ENCODE peak calls at places on chromosomes 7 and 10, in six cellular contexts. O is fibroblast of pulmonary artery, G is GM12865, V is dorsolateral prefrontal cortex, U is astrocyte of the cerebellum, J is brain microvascular endothelial cell. M is an unnamed sample.

GRCh38 chr10:76336213-76336963 is 905.0 kb downstream of the LRMDA start:
- DNase-seq in V (no peak), U (no peak), G (no peak), J (no peak), O (peak; percentile 27), M (no peak)

GRCh38 chr7:130393799-130394411 is 13.6 kb downstream of the CPA1 start:
- DNase-seq in V (no peak), G (no peak), O (no peak), U (no peak), J (no peak), M (no peak)

GRCh38 chr10:73762915-73763314 is 18.7 kb downstream of the SEC24C start:
- DNase-seq in J (peak; percentile 31), G (peak; percentile 33), V (no peak), O (peak; percentile 19), U (no peak), M (no peak)

GRCh38 chr10:16999665-17000451 is 129.8 kb downstream of the CUBN start:
- DNase-seq in U (no peak), O (no peak), J (peak; percentile 66), G (no peak), V (no peak), M (no peak)

GRCh38 chr7:33799766-33800165 is 105.6 kb upstream of the BMPER start:
- DNase-seq in G (no peak), V (no peak), O (no peak), J (no peak), U (no peak), M (no peak)

GRCh38 chr10:28628184-28628893 is 49.0 kb upstream of the BAMBI start:
- DNase-seq in V (peak; percentile 80), G (peak; percentile 74), O (peak; percentile 85), J (peak; percentile 80), U (peak; percentile 74), M (peak; percentile 19)

GRCh38 chr7:99365318-99366141 is 9.0 kb upstream of the ARPC1B start:
- DNase-seq in V (no peak), J (no peak), U (no peak), O (no peak), G (peak; percentile 50), M (no peak)

GRCh38 chr7:76037310-76037709 is 10.5 kb downstream of the STYXL1 start:
- DNase-seq in O (peak; percentile 27), U (no peak), G (no peak), V (no peak), J (peak; percentile 76), M (peak; percentile 67)

GRCh38 chr7:135206887-135207738 is 4.2 kb downstream of the WDR91 start:
- DNase-seq in O (no peak), G (peak; percentile 65), U (no peak), J (no peak), V (no peak), M (no peak)

GRCh38 chr7:135650831-135651573 is 11.3 kb upstream of the STMP1 start:
- DNase-seq in J (peak; percentile 73), V (peak; percentile 60), O (peak; percentile 77), G (no peak), U (no peak), M (peak; percentile 51)

GRCh38 chr7:149440222-149440621 is 20.6 kb downstream of the ZNF777 start:
- DNase-seq in G (no peak), V (no peak), U (no peak), J (no peak), O (no peak), M (no peak)

GRCh38 chr7:74224511-74224832 is 14.7 kb downstream of the LAT2 start:
- DNase-seq in O (no peak), J (no peak), V (no peak), G (no peak), U (no peak), M (no peak)

GRCh38 chr7:124781907-124782306 is 16.3 kb upstream of the GPR37 start:
- DNase-seq in O (no peak), V (no peak), U (no peak), G (no peak), J (no peak), M (no peak)

GRCh38 chr7:149823191-149823630 is 15.0 kb upstream of the ZNF862 start:
- DNase-seq in O (no peak), V (peak; percentile 30), U (no peak), J (no peak), G (no peak), M (no peak)

GRCh38 chr7:28069788-28070187 is 110.8 kb downstream of the JAZF1 start:
- DNase-seq in V (no peak), O (peak; percentile 84), U (peak; percentile 67), J (no peak), G (no peak), M (no peak)

GRCh38 chr7:151386301-151387160 is 23.3 kb downstream of the WDR86 start:
- DNase-seq in U (no peak), G (no peak), V (no peak), J (no peak), O (no peak), M (no peak)

GRCh38 chr10:100370976-100371706 is 24.1 kb downstream of the SCD start:
- DNase-seq in U (peak; percentile 69), V (peak; percentile 93), J (peak; percentile 90), O (peak; percentile 93), G (peak; percentile 30), M (no peak)

GRCh38 chr7:26122745-26123144 is 29.3 kb upstream of the NFE2L3 start:
- DNase-seq in V (no peak), J (no peak), G (no peak), U (no peak), O (no peak), M (no peak)

GRCh38 chr10:77601488-77601887 is 36.1 kb downstream of the KCNMA1 start:
- DNase-seq in U (no peak), G (no peak), J (no peak), V (no peak), O (no peak), M (no peak)

GRCh38 chr10:43044444-43045245 is 32.2 kb upstream of the RET start:
- DNase-seq in V (peak; percentile 37), O (no peak), U (no peak), G (no peak), J (no peak), M (no peak)

GRCh38 chr10:132972149-132972985 is 30.0 kb upstream of the CFAP46 start:
- DNase-seq in O (no peak), U (no peak), V (no peak), J (no peak), G (no peak), M (no peak)

GRCh38 chr7:141792526-141792925 is 2.5 kb downstream of the TAS2R5 start:
- DNase-seq in V (no peak), O (no peak), G (no peak), U (no peak), J (no peak), M (no peak)

GRCh38 chr7:81604808-81605174 is 165.1 kb downstream of the HGF start:
- DNase-seq in V (no peak), J (no peak), U (no peak), O (no peak), G (no peak), M (no peak)

GRCh38 chr7:27154901-27155815 is 1.3 kb downstream of the HOXA7 start:
- DNase-seq in J (no peak), O (no peak), G (peak; percentile 21), V (peak; percentile 35), U (no peak), M (no peak)

GRCh38 chr10:133565441-133566294 is at the start of gene SYCE1:
- DNase-seq in J (no peak), V (no peak), O (no peak), G (no peak), U (no peak), M (no peak)

GRCh38 chr10:8129438-8129837 is 75.0 kb downstream of the GATA3 start:
- DNase-seq in U (no peak), G (no peak), V (no peak), J (no peak), O (no peak), M (no peak)

DNA sequence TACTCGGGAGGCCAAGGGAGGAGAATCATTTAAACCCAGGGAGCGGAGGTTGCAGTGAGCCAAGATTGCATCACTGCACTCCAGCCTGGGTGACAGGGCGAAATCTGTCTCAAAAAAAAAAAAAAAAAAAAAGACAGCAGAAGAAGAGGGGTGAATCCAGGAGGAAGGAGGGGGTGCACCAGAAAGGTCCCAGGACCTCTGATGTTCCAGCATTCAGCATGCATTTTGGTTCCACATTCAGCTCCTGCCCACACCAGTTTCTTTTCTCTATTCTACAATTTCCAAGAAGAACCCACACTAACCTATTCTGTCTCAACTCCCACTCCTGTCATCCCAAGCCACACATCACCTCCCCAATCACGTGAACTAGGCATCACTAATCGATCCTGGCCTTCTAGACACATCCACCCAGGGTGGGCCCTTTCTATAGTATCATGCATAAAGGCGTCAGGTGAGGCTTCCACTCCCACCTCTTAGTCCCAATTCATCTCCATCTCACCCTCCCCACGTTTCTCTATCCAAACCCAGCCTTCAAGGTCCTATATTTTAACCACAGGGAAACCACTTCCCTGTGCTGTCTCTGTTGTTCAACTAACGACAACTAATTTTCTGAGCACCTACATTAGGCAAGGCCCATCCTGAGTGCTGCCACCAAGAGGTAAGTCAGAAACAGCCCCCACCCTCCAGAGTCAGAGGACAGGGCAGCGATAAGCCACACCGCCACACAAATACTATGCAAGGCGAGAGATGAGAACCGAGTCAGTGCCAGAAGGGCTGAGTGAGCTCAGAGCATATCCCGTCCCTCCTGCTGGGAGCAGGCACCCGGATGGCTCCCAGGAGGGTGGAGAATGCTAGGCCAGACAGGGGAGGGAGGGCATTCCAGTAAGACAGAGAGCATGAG is 2.2 kb downstream of the ANXA11 start:
- DNase-seq in J (peak; percentile 94), U (peak; percentile 62), V (no peak), G (peak; percentile 75), O (peak; percentile 91), M (peak; percentile 78)
- TF ChIP-seq CTCF in J (peak; percentile 47), U (peak; percentile 42), V (no peak), G (peak; percentile 31), O (peak; percentile 30), M (peak; percentile 6)

GRCh38 chr7:50068850-50069551 is 24.0 kb downstream of the ZPBP start:
- DNase-seq in G (peak; percentile 44), U (peak; percentile 84), V (no peak), J (peak; percentile 42), O (peak; percentile 44), M (no peak)
- H3K4me3 ChIP-seq in G (peak overlapping the region; percentile 46), U (peak overlapping the region; percentile 39), V (peak overlapping the region; percentile 52), J (peak overlapping the region; percentile 29), O (peak overlapping the region; percentile 41), M (no peak overlapping the region)

GRCh38 chr10:102121739-102122372 is 1.7 kb upstream of the LDB1 start:
- DNase-seq in G (no peak), U (no peak), V (no peak), O (peak; percentile 48), J (no peak), M (no peak)
- TF ChIP-seq CTCF in G (no peak), U (peak; percentile 27), V (no peak), O (peak; percentile 32), J (peak; percentile 45), M (peak; percentile 50)

DNA sequence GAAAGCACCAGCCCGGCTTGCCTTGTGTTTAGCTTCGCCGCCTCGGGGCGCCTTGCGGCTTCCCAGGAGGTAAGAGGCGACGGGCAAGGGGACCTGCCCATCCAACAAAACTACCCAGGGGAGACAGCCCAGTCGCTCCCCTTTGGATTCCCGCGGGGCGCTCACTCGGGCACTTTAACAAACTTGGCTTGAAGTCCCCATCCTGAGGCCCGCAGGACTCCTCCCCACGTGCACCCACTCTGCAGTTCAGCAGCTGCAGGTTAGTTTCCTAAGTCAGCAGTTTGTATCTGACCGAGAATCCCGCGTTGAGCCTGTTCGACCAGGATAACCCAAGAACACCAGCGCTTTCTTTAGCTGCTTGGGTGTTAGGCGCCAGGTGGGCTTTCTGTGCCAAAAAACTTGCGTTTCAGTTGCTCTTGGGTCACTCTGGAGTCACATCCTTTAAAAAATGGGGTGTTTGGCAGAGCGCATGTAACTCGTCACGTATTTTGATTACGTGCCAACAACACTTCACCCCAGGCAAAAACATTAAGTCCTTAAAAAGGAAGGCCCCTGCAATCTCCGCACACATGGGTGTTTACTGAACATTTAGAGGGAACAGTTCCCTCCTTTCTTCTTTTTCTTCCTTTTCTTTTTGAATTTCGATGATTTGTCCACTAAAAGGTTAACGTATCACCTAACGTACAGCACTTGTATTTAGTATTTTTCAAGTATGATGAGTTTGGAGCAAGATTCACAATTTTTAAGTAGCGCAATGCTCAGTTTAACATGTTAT is 876 bp downstream of the DNAH11 start:
- DNase-seq in O (peak; percentile 41), U (no peak), G (no peak), J (no peak), V (no peak), M (no peak)
- H3K4me3 ChIP-seq in O (peak overlapping the region; percentile 58), U (peak overlapping the region; percentile 53), G (peak overlapping the region; percentile 24), J (peak overlapping the region; percentile 53), V (peak overlapping the region; percentile 53), M (no peak overlapping the region)

M was measured in AG04449.